ENCODE peak calls at places on chromosome 3, in nine cellular contexts. T is sigmoid colon, F is breast epithelium, B is tibial nerve, P is IMR-90, J is body of pancreas, L is adrenal gland, W is testis, H is H1. Q is an unnamed sample.

GRCh38 chr3:125643127-125643526 is 47.8 kb upstream of the OSBPL11 start:
- DNase-seq in T (no peak), F (no peak), B (no peak), P (no peak), J (no peak), L (no peak), W (peak), H (no peak), Q (no peak)

GRCh38 chr3:195884691-195885035 is 23.7 kb downstream of the TNK2 start:
- DNase-seq in T (peak), F (no peak), B (no peak), P (no peak), J (no peak), L (no peak), W (no peak), H (no peak), Q (no peak)

GRCh38 chr3:183298708-183299153 is 45.7 kb downstream of the B3GNT5 start:
- DNase-seq in T (peak), F (no peak), B (peak), P (peak), J (peak), L (peak), W (no peak), H (peak), Q (no peak)

GRCh38 chr3:60536420-60536819 is 714.8 kb downstream of the FHIT start:
- DNase-seq in T (no peak), F (no peak), B (no peak), P (no peak), J (no peak), L (no peak), W (no peak), H (no peak), Q (no peak)

GRCh38 chr3:100602506-100603444 is 6.6 kb upstream of the ADGRG7 start:
- DNase-seq in T (no peak), F (no peak), B (no peak), P (peak), J (no peak), L (no peak), W (no peak), H (no peak), Q (no peak)

GRCh38 chr3:113948015-113948917 is 453 bp downstream of the ZDHHC23 start:
- DNase-seq in T (no peak), F (no peak), B (no peak), P (no peak), J (peak), L (peak), W (peak), H (peak), Q (peak)

GRCh38 chr3:179446501-179446900 is 4.8 kb downstream of the GNB4 start:
- DNase-seq in T (no peak), F (no peak), B (no peak), P (peak), J (no peak), L (no peak), W (no peak), H (no peak), Q (no peak)

GRCh38 chr3:58008140-58009025 is at the start of gene FLNB:
- DNase-seq in T (peak), F (peak), B (no peak), P (peak), J (peak), L (peak), W (peak), H (peak), Q (peak)

GRCh38 chr3:13532085-13532484 is 16.8 kb upstream of the FBLN2 start:
- DNase-seq in T (peak), F (no peak), B (peak), P (no peak), J (no peak), L (no peak), W (no peak), H (no peak), Q (no peak)

GRCh38 chr3:60742606-60743145 is 508.6 kb downstream of the FHIT start:
- DNase-seq in T (no peak), F (no peak), B (no peak), P (peak), J (no peak), L (no peak), W (no peak), H (peak), Q (no peak)

GRCh38 chr3:39513801-39514369 is 46.4 kb downstream of the MOBP start:
- DNase-seq in T (no peak), F (no peak), B (no peak), P (no peak), J (no peak), L (no peak), W (no peak), H (no peak), Q (no peak)

GRCh38 chr3:146589899-146590508 is 15.1 kb downstream of the PLSCR5 start:
- DNase-seq in T (no peak), F (no peak), B (peak), P (peak), J (peak), L (peak), W (peak), H (no peak), Q (no peak)

GRCh38 chr3:2837893-2838292 is 272.3 kb downstream of the IL5RA start:
- DNase-seq in T (no peak), F (no peak), B (no peak), P (no peak), J (no peak), L (no peak), W (no peak), H (no peak), Q (no peak)

GRCh38 chr3:183584246-183584913 is 28.9 kb upstream of the KLHL6 start:
- DNase-seq in T (peak), F (peak), B (peak), P (peak), J (peak), L (peak), W (peak), H (no peak), Q (no peak)

GRCh38 chr3:183370391-183370790 is 58.0 kb downstream of the MCF2L2 start:
- DNase-seq in T (no peak), F (no peak), B (no peak), P (peak), J (no peak), L (no peak), W (no peak), H (no peak), Q (no peak)

GRCh38 chr3:78204977-78205376 is 1165.1 kb downstream of the ROBO2 start:
- DNase-seq in T (no peak), F (no peak), B (no peak), P (peak), J (no peak), L (no peak), W (peak), H (no peak), Q (no peak)

GRCh38 chr3:93969443-93969842 is 4.3 kb downstream of the PROS1 start:
- DNase-seq in T (no peak), F (no peak), B (no peak), P (peak), J (no peak), L (no peak), W (no peak), H (no peak), Q (no peak)

GRCh38 chr3:9014189-9014588 is 50.9 kb upstream of the RAD18 start:
- DNase-seq in T (no peak), F (no peak), B (no peak), P (peak), J (no peak), L (no peak), W (no peak), H (no peak), Q (no peak)

GRCh38 chr3:72135636-72136035 is 350.7 kb upstream of the PROK2 start:
- DNase-seq in T (no peak), F (no peak), B (no peak), P (no peak), J (no peak), L (no peak), W (no peak), H (no peak), Q (no peak)

GRCh38 chr3:175485436-175485835 is 626.3 kb downstream of the NAALADL2 start:
- DNase-seq in T (no peak), F (no peak), B (no peak), P (no peak), J (no peak), L (no peak), W (no peak), H (no peak), Q (no peak)

GRCh38 chr3:178736300-178736699 is 200.1 kb downstream of the KCNMB2 start:
- DNase-seq in T (no peak), F (no peak), B (no peak), P (no peak), J (no peak), L (no peak), W (no peak), H (no peak), Q (peak)

GRCh38 chr3:124885466-124886167 is 1.5 kb downstream of the ITGB5 start:
- DNase-seq in T (peak), F (no peak), B (no peak), P (no peak), J (no peak), L (no peak), W (no peak), H (no peak), Q (no peak)

GRCh38 chr3:98962189-98962930 is 60.9 kb upstream of the DCBLD2 start:
- DNase-seq in T (no peak), F (no peak), B (no peak), P (peak), J (no peak), L (no peak), W (no peak), H (no peak), Q (no peak)

GRCh38 chr3:119555309-119555735 is 4.1 kb downstream of the CD80 start:
- DNase-seq in T (no peak), F (no peak), B (peak), P (no peak), J (no peak), L (no peak), W (no peak), H (no peak), Q (no peak)
- TF ChIP-seq POLR2A in T (no peak), F (no peak), B (no peak), P (no peak), J (no peak), L (no peak), W (no peak), H (no peak), Q (no peak)

DNA sequence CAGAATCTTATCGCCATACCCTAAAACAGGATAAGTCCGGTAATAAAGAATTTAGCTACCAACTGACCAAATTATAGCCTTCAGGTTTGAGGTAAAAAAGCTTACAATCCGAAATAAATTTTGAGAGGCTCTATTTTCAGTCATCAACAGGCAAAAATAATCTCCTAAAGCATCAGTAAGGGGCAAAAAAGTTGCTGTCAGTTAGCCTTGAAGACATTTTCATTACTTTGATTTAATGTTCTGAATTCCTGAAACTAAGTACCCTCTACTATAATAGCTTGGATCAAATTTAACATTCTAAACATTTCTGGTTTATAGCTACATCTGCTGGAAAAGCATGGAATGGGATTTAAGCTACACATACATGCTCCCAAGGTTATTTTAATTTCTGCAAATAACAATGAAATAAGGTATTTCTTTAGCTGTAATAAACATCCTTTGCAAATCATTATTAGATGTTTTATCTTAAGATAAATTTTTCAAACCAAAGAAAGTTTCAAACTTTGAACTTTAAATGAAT is 245.5 kb downstream of the ULK4 start:
- DNase-seq in T (no peak), F (no peak), B (no peak), P (peak), J (no peak), L (no peak), W (no peak), H (no peak), Q (no peak)
- TF ChIP-seq CTCF in T (no peak), F (no peak), B (no peak), P (peak), J (peak), L (peak), W (no peak), H (no peak), Q (peak)

GRCh38 chr3:31532587-31533168 is at the start of gene STT3B:
- DNase-seq in T (peak), F (no peak), B (peak), P (peak), J (peak), L (peak), W (no peak), H (no peak), Q (peak)
- TF ChIP-seq POLR2A in T (peak), F (peak), B (peak), P (peak), J (peak), L (peak), W (peak), H (peak), Q (no peak)

DNA sequence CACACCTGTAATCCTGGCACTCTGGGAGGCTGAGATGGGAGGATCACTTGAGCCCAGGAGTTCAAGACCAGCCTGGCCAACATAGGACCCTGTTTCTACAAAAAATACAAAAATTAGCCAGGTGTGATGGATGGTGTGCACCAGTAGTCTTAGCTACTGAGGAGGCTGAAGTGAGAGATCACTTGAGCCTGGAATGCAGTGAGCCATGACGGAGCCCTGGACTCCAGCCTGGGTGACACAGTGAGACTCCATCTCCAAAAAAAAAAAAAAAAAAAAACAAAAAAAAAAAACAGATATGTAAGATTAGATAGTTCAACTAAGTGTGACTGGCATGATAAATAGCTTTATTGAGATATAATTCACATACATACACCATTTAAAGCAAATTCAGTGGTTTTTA is 9.7 kb downstream of the RBSN start:
- DNase-seq in T (no peak), F (no peak), B (no peak), P (no peak), J (no peak), L (no peak), W (no peak), H (no peak), Q (no peak)
- TF ChIP-seq CTCF in T (no peak), F (no peak), B (no peak), P (no peak), J (no peak), L (no peak), W (no peak), H (no peak), Q (no peak)

DNA sequence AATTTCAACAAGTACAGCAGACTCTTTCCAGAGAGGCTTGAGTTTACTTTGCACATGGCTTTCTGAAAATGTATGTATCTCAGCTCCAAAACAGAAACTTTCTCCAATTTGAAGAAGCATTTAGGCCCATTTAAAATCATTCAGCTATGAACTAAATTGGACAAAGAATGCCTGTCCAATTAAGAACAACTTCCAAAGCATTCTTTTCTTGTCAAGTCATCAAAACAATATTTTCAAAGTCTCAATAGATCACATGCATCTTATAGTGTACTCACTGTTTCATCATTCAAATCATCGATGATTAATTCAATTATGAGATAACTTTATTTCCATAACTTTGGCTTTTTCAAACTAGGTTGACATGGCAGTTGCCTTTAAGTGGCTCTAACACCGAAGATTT is 95.2 kb downstream of the KBTBD8 start:
- DNase-seq in T (no peak), F (no peak), B (no peak), P (peak), J (no peak), L (no peak), W (no peak), H (no peak), Q (no peak)
- TF ChIP-seq POLR2A in T (no peak), F (no peak), B (no peak), P (no peak), J (no peak), L (no peak), W (no peak), H (no peak), Q (no peak)

DNA sequence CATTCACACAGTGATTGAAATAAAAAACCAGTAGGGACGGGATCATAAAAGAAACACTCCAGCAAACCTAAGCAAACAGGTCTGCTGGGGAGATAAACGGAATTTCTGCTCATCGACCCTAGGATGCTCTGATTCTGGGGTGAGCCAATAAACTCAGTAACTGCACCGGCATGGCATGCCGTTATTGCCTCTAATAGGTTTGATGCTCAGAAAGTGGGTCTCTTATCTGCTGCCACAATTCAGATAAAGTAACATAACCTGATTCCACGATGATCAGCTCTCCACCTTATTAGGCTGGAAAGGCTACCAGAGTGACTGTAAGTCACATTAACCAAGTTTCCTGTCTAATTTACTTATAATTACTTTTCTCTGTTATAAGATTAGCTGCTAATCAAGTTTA is 19.6 kb downstream of the DCLK3 start:
- DNase-seq in T (no peak), F (no peak), B (no peak), P (no peak), J (no peak), L (no peak), W (no peak), H (no peak), Q (no peak)
- TF ChIP-seq CTCF in T (no peak), F (no peak), B (no peak), P (no peak), J (no peak), L (no peak), W (no peak), H (no peak), Q (no peak)

DNA sequence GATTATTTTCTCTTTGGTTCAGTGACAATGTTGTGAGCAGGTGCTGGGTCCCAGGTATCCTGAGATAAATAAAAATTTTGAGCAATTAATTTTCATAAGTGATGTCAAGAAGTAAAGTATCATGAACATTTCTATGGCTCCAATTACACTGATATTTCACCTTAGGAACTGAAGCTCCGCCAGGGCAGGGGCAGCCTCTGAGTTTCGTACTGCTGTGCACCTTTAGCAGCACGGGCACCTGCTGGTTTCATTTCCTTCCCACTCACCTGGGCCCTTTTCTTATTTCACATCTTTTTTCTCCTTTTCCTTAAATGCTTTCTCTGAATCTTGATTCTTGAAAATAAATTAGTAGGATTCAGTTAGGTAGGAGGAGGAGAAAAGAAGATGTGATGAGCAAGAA is 1.2 kb upstream of the IL1RAP start:
- DNase-seq in T (no peak), F (no peak), B (no peak), P (no peak), J (no peak), L (no peak), W (no peak), H (no peak), Q (no peak)
- TF ChIP-seq POLR2A in T (no peak), F (no peak), B (no peak), P (no peak), J (no peak), L (no peak), W (no peak), H (no peak), Q (no peak)